ENCODE peak calls at places on chromosomes 16 and 17, in nine cellular contexts. One of them, this sample, is unnamed.

GRCh38 chr16:75579435-75579834 is 13.3 kb downstream of the GABARAPL2 start:
- ATAC-seq in aorta: no peak
- ATAC-seq in natural killer cell: no peak
- ATAC-seq in CD4-positive, CD25-positive, alpha-beta regulatory T cell: no peak
- ATAC-seq in T-cell: no peak
- ATAC-seq in lung: no peak
- ATAC-seq in stimulated activated naive CD8-positive, alpha-beta T cell treated with anti-CD3 and anti-CD28 coated beads, Interleukin-15, Interleukin-2, amounts not matched to agents 100 U/mL and 50 U/mL, for 24 hours: no peak
- ATAC-seq in right lobe of liver: no peak
- ATAC-seq in activated T-cell treated with anti-CD3 and anti-CD28 coated beads, Interleukin-2, amount 50 U/mL, for 4 hours: no peak
- ATAC-seq in this sample: no peak

GRCh38 chr17:8611135-8611534 is 19.4 kb downstream of the MYH10 start:
- ATAC-seq in aorta: peak
- ATAC-seq in natural killer cell: no peak
- ATAC-seq in CD4-positive, CD25-positive, alpha-beta regulatory T cell: no peak
- ATAC-seq in T-cell: no peak
- ATAC-seq in lung: no peak
- ATAC-seq in stimulated activated naive CD8-positive, alpha-beta T cell treated with anti-CD3 and anti-CD28 coated beads, Interleukin-15, Interleukin-2, amounts not matched to agents 100 U/mL and 50 U/mL, for 24 hours: no peak
- ATAC-seq in right lobe of liver: peak
- ATAC-seq in activated T-cell treated with anti-CD3 and anti-CD28 coated beads, Interleukin-2, amount 50 U/mL, for 4 hours: no peak
- ATAC-seq in this sample: no peak

GRCh38 chr17:12566281-12567002 is 99.2 kb upstream of the MYOCD start:
- ATAC-seq in aorta: peak
- ATAC-seq in natural killer cell: no peak
- ATAC-seq in CD4-positive, CD25-positive, alpha-beta regulatory T cell: no peak
- ATAC-seq in T-cell: no peak
- ATAC-seq in lung: no peak
- ATAC-seq in stimulated activated naive CD8-positive, alpha-beta T cell treated with anti-CD3 and anti-CD28 coated beads, Interleukin-15, Interleukin-2, amounts not matched to agents 100 U/mL and 50 U/mL, for 24 hours: no peak
- ATAC-seq in right lobe of liver: no peak
- ATAC-seq in activated T-cell treated with anti-CD3 and anti-CD28 coated beads, Interleukin-2, amount 50 U/mL, for 4 hours: no peak
- ATAC-seq in this sample: no peak

GRCh38 chr16:22188267-22188594 is 17.8 kb upstream of the EEF2K start:
- ATAC-seq in aorta: no peak
- ATAC-seq in natural killer cell: no peak
- ATAC-seq in CD4-positive, CD25-positive, alpha-beta regulatory T cell: no peak
- ATAC-seq in T-cell: no peak
- ATAC-seq in lung: no peak
- ATAC-seq in stimulated activated naive CD8-positive, alpha-beta T cell treated with anti-CD3 and anti-CD28 coated beads, Interleukin-15, Interleukin-2, amounts not matched to agents 100 U/mL and 50 U/mL, for 24 hours: no peak
- ATAC-seq in right lobe of liver: no peak
- ATAC-seq in activated T-cell treated with anti-CD3 and anti-CD28 coated beads, Interleukin-2, amount 50 U/mL, for 4 hours: no peak
- ATAC-seq in this sample: no peak

GRCh38 chr17:28030386-28030785 is 12.1 kb upstream of the NLK start:
- ATAC-seq in aorta: no peak
- ATAC-seq in natural killer cell: no peak
- ATAC-seq in CD4-positive, CD25-positive, alpha-beta regulatory T cell: no peak
- ATAC-seq in T-cell: no peak
- ATAC-seq in lung: no peak
- ATAC-seq in stimulated activated naive CD8-positive, alpha-beta T cell treated with anti-CD3 and anti-CD28 coated beads, Interleukin-15, Interleukin-2, amounts not matched to agents 100 U/mL and 50 U/mL, for 24 hours: no peak
- ATAC-seq in right lobe of liver: no peak
- ATAC-seq in activated T-cell treated with anti-CD3 and anti-CD28 coated beads, Interleukin-2, amount 50 U/mL, for 4 hours: no peak
- ATAC-seq in this sample: no peak

GRCh38 chr16:87895641-87896141 is 26.4 kb upstream of the SLC7A5 start:
- ATAC-seq in aorta: no peak
- ATAC-seq in natural killer cell: peak
- ATAC-seq in CD4-positive, CD25-positive, alpha-beta regulatory T cell: peak
- ATAC-seq in T-cell: peak
- ATAC-seq in lung: peak
- ATAC-seq in stimulated activated naive CD8-positive, alpha-beta T cell treated with anti-CD3 and anti-CD28 coated beads, Interleukin-15, Interleukin-2, amounts not matched to agents 100 U/mL and 50 U/mL, for 24 hours: peak
- ATAC-seq in right lobe of liver: peak
- ATAC-seq in activated T-cell treated with anti-CD3 and anti-CD28 coated beads, Interleukin-2, amount 50 U/mL, for 4 hours: peak
- ATAC-seq in this sample: peak

GRCh38 chr17:47778184-47778635 is 43.4 kb downstream of the OSBPL7 start:
- ATAC-seq in aorta: no peak
- ATAC-seq in natural killer cell: no peak
- ATAC-seq in CD4-positive, CD25-positive, alpha-beta regulatory T cell: no peak
- ATAC-seq in T-cell: no peak
- ATAC-seq in lung: no peak
- ATAC-seq in stimulated activated naive CD8-positive, alpha-beta T cell treated with anti-CD3 and anti-CD28 coated beads, Interleukin-15, Interleukin-2, amounts not matched to agents 100 U/mL and 50 U/mL, for 24 hours: no peak
- ATAC-seq in right lobe of liver: no peak
- ATAC-seq in activated T-cell treated with anti-CD3 and anti-CD28 coated beads, Interleukin-2, amount 50 U/mL, for 4 hours: no peak
- ATAC-seq in this sample: no peak

GRCh38 chr17:35586569-35587073 is 501 bp upstream of the AP2B1 start:
- ATAC-seq in aorta: peak
- ATAC-seq in natural killer cell: peak
- ATAC-seq in CD4-positive, CD25-positive, alpha-beta regulatory T cell: no peak
- ATAC-seq in T-cell: peak
- ATAC-seq in lung: peak
- ATAC-seq in stimulated activated naive CD8-positive, alpha-beta T cell treated with anti-CD3 and anti-CD28 coated beads, Interleukin-15, Interleukin-2, amounts not matched to agents 100 U/mL and 50 U/mL, for 24 hours: no peak
- ATAC-seq in right lobe of liver: peak
- ATAC-seq in activated T-cell treated with anti-CD3 and anti-CD28 coated beads, Interleukin-2, amount 50 U/mL, for 4 hours: no peak
- ATAC-seq in this sample: peak

GRCh38 chr17:9670596-9670995 is 25.3 kb downstream of the USP43 start:
- ATAC-seq in aorta: no peak
- ATAC-seq in natural killer cell: no peak
- ATAC-seq in CD4-positive, CD25-positive, alpha-beta regulatory T cell: no peak
- ATAC-seq in T-cell: no peak
- ATAC-seq in lung: no peak
- ATAC-seq in stimulated activated naive CD8-positive, alpha-beta T cell treated with anti-CD3 and anti-CD28 coated beads, Interleukin-15, Interleukin-2, amounts not matched to agents 100 U/mL and 50 U/mL, for 24 hours: no peak
- ATAC-seq in right lobe of liver: no peak
- ATAC-seq in activated T-cell treated with anti-CD3 and anti-CD28 coated beads, Interleukin-2, amount 50 U/mL, for 4 hours: no peak
- ATAC-seq in this sample: no peak

GRCh38 chr17:20105539-20106291 is 96.6 kb downstream of the SPECC1 start:
- ATAC-seq in aorta: no peak
- ATAC-seq in natural killer cell: no peak
- ATAC-seq in CD4-positive, CD25-positive, alpha-beta regulatory T cell: no peak
- ATAC-seq in T-cell: no peak
- ATAC-seq in lung: no peak
- ATAC-seq in stimulated activated naive CD8-positive, alpha-beta T cell treated with anti-CD3 and anti-CD28 coated beads, Interleukin-15, Interleukin-2, amounts not matched to agents 100 U/mL and 50 U/mL, for 24 hours: peak
- ATAC-seq in right lobe of liver: no peak
- ATAC-seq in activated T-cell treated with anti-CD3 and anti-CD28 coated beads, Interleukin-2, amount 50 U/mL, for 4 hours: no peak
- ATAC-seq in this sample: peak

GRCh38 chr17:56603486-56604238 is 10.2 kb downstream of the NOG start:
- ATAC-seq in aorta: no peak
- ATAC-seq in natural killer cell: no peak
- ATAC-seq in CD4-positive, CD25-positive, alpha-beta regulatory T cell: no peak
- ATAC-seq in T-cell: no peak
- ATAC-seq in lung: no peak
- ATAC-seq in stimulated activated naive CD8-positive, alpha-beta T cell treated with anti-CD3 and anti-CD28 coated beads, Interleukin-15, Interleukin-2, amounts not matched to agents 100 U/mL and 50 U/mL, for 24 hours: no peak
- ATAC-seq in right lobe of liver: no peak
- ATAC-seq in activated T-cell treated with anti-CD3 and anti-CD28 coated beads, Interleukin-2, amount 50 U/mL, for 4 hours: no peak
- ATAC-seq in this sample: no peak

GRCh38 chr17:6343736-6344135 is 91.2 kb downstream of the AIPL1 start:
- ATAC-seq in aorta: no peak
- ATAC-seq in natural killer cell: no peak
- ATAC-seq in CD4-positive, CD25-positive, alpha-beta regulatory T cell: no peak
- ATAC-seq in T-cell: no peak
- ATAC-seq in lung: no peak
- ATAC-seq in stimulated activated naive CD8-positive, alpha-beta T cell treated with anti-CD3 and anti-CD28 coated beads, Interleukin-15, Interleukin-2, amounts not matched to agents 100 U/mL and 50 U/mL, for 24 hours: no peak
- ATAC-seq in right lobe of liver: no peak
- ATAC-seq in activated T-cell treated with anti-CD3 and anti-CD28 coated beads, Interleukin-2, amount 50 U/mL, for 4 hours: no peak
- ATAC-seq in this sample: no peak

GRCh38 chr17:14434506-14434905 is 133.6 kb downstream of the HS3ST3B1 start:
- ATAC-seq in aorta: no peak
- ATAC-seq in natural killer cell: no peak
- ATAC-seq in CD4-positive, CD25-positive, alpha-beta regulatory T cell: no peak
- ATAC-seq in T-cell: no peak
- ATAC-seq in lung: no peak
- ATAC-seq in stimulated activated naive CD8-positive, alpha-beta T cell treated with anti-CD3 and anti-CD28 coated beads, Interleukin-15, Interleukin-2, amounts not matched to agents 100 U/mL and 50 U/mL, for 24 hours: no peak
- ATAC-seq in right lobe of liver: no peak
- ATAC-seq in activated T-cell treated with anti-CD3 and anti-CD28 coated beads, Interleukin-2, amount 50 U/mL, for 4 hours: no peak
- ATAC-seq in this sample: no peak

GRCh38 chr16:19384656-19385055 is 33.0 kb upstream of the TMC5 start:
- ATAC-seq in aorta: no peak
- ATAC-seq in natural killer cell: no peak
- ATAC-seq in CD4-positive, CD25-positive, alpha-beta regulatory T cell: no peak
- ATAC-seq in T-cell: no peak
- ATAC-seq in lung: no peak
- ATAC-seq in stimulated activated naive CD8-positive, alpha-beta T cell treated with anti-CD3 and anti-CD28 coated beads, Interleukin-15, Interleukin-2, amounts not matched to agents 100 U/mL and 50 U/mL, for 24 hours: no peak
- ATAC-seq in right lobe of liver: no peak
- ATAC-seq in activated T-cell treated with anti-CD3 and anti-CD28 coated beads, Interleukin-2, amount 50 U/mL, for 4 hours: no peak
- ATAC-seq in this sample: no peak

GRCh38 chr16:5065368-5065767 is 388 bp downstream of the C16orf89 start:
- ATAC-seq in aorta: peak
- ATAC-seq in natural killer cell: no peak
- ATAC-seq in CD4-positive, CD25-positive, alpha-beta regulatory T cell: no peak
- ATAC-seq in T-cell: no peak
- ATAC-seq in lung: no peak
- ATAC-seq in stimulated activated naive CD8-positive, alpha-beta T cell treated with anti-CD3 and anti-CD28 coated beads, Interleukin-15, Interleukin-2, amounts not matched to agents 100 U/mL and 50 U/mL, for 24 hours: no peak
- ATAC-seq in right lobe of liver: no peak
- ATAC-seq in activated T-cell treated with anti-CD3 and anti-CD28 coated beads, Interleukin-2, amount 50 U/mL, for 4 hours: no peak
- ATAC-seq in this sample: no peak

GRCh38 chr16:85934210-85934609 is 35.2 kb downstream of the IRF8 start:
- ATAC-seq in aorta: no peak
- ATAC-seq in natural killer cell: no peak
- ATAC-seq in CD4-positive, CD25-positive, alpha-beta regulatory T cell: no peak
- ATAC-seq in T-cell: no peak
- ATAC-seq in lung: no peak
- ATAC-seq in stimulated activated naive CD8-positive, alpha-beta T cell treated with anti-CD3 and anti-CD28 coated beads, Interleukin-15, Interleukin-2, amounts not matched to agents 100 U/mL and 50 U/mL, for 24 hours: no peak
- ATAC-seq in right lobe of liver: no peak
- ATAC-seq in activated T-cell treated with anti-CD3 and anti-CD28 coated beads, Interleukin-2, amount 50 U/mL, for 4 hours: no peak
- ATAC-seq in this sample: no peak

GRCh38 chr16:5350118-5350517 is 252.5 kb upstream of the EEF2KMT start:
- ATAC-seq in aorta: no peak
- ATAC-seq in natural killer cell: no peak
- ATAC-seq in CD4-positive, CD25-positive, alpha-beta regulatory T cell: no peak
- ATAC-seq in T-cell: no peak
- ATAC-seq in lung: no peak
- ATAC-seq in stimulated activated naive CD8-positive, alpha-beta T cell treated with anti-CD3 and anti-CD28 coated beads, Interleukin-15, Interleukin-2, amounts not matched to agents 100 U/mL and 50 U/mL, for 24 hours: no peak
- ATAC-seq in right lobe of liver: no peak
- ATAC-seq in activated T-cell treated with anti-CD3 and anti-CD28 coated beads, Interleukin-2, amount 50 U/mL, for 4 hours: no peak
- ATAC-seq in this sample: no peak

GRCh38 chr16:28219283-28219682 is 7.5 kb upstream of the XPO6 start:
- ATAC-seq in aorta: no peak
- ATAC-seq in natural killer cell: no peak
- ATAC-seq in CD4-positive, CD25-positive, alpha-beta regulatory T cell: no peak
- ATAC-seq in T-cell: no peak
- ATAC-seq in lung: no peak
- ATAC-seq in stimulated activated naive CD8-positive, alpha-beta T cell treated with anti-CD3 and anti-CD28 coated beads, Interleukin-15, Interleukin-2, amounts not matched to agents 100 U/mL and 50 U/mL, for 24 hours: no peak
- ATAC-seq in right lobe of liver: no peak
- ATAC-seq in activated T-cell treated with anti-CD3 and anti-CD28 coated beads, Interleukin-2, amount 50 U/mL, for 4 hours: no peak
- ATAC-seq in this sample: no peak

GRCh38 chr17:41792835-41793748 is 6.6 kb upstream of the JUP start:
- ATAC-seq in aorta: peak
- ATAC-seq in natural killer cell: no peak
- ATAC-seq in CD4-positive, CD25-positive, alpha-beta regulatory T cell: no peak
- ATAC-seq in T-cell: no peak
- ATAC-seq in lung: peak
- ATAC-seq in stimulated activated naive CD8-positive, alpha-beta T cell treated with anti-CD3 and anti-CD28 coated beads, Interleukin-15, Interleukin-2, amounts not matched to agents 100 U/mL and 50 U/mL, for 24 hours: no peak
- ATAC-seq in right lobe of liver: peak
- ATAC-seq in activated T-cell treated with anti-CD3 and anti-CD28 coated beads, Interleukin-2, amount 50 U/mL, for 4 hours: no peak
- ATAC-seq in this sample: no peak

GRCh38 chr17:27533874-27534815 is 77.9 kb downstream of the KSR1 start:
- ATAC-seq in aorta: no peak
- ATAC-seq in natural killer cell: no peak
- ATAC-seq in CD4-positive, CD25-positive, alpha-beta regulatory T cell: no peak
- ATAC-seq in T-cell: no peak
- ATAC-seq in lung: no peak
- ATAC-seq in stimulated activated naive CD8-positive, alpha-beta T cell treated with anti-CD3 and anti-CD28 coated beads, Interleukin-15, Interleukin-2, amounts not matched to agents 100 U/mL and 50 U/mL, for 24 hours: no peak
- ATAC-seq in right lobe of liver: no peak
- ATAC-seq in activated T-cell treated with anti-CD3 and anti-CD28 coated beads, Interleukin-2, amount 50 U/mL, for 4 hours: no peak
- ATAC-seq in this sample: no peak

GRCh38 chr17:4173771-4174170 is 30.8 kb downstream of the CYB5D2 start:
- ATAC-seq in aorta: no peak
- ATAC-seq in natural killer cell: no peak
- ATAC-seq in CD4-positive, CD25-positive, alpha-beta regulatory T cell: no peak
- ATAC-seq in T-cell: no peak
- ATAC-seq in lung: no peak
- ATAC-seq in stimulated activated naive CD8-positive, alpha-beta T cell treated with anti-CD3 and anti-CD28 coated beads, Interleukin-15, Interleukin-2, amounts not matched to agents 100 U/mL and 50 U/mL, for 24 hours: no peak
- ATAC-seq in right lobe of liver: no peak
- ATAC-seq in activated T-cell treated with anti-CD3 and anti-CD28 coated beads, Interleukin-2, amount 50 U/mL, for 4 hours: no peak
- ATAC-seq in this sample: no peak

GRCh38 chr17:63395075-63395815 is 50.9 kb downstream of the CYB561 start:
- ATAC-seq in aorta: peak
- ATAC-seq in natural killer cell: no peak
- ATAC-seq in CD4-positive, CD25-positive, alpha-beta regulatory T cell: no peak
- ATAC-seq in T-cell: no peak
- ATAC-seq in lung: no peak
- ATAC-seq in stimulated activated naive CD8-positive, alpha-beta T cell treated with anti-CD3 and anti-CD28 coated beads, Interleukin-15, Interleukin-2, amounts not matched to agents 100 U/mL and 50 U/mL, for 24 hours: no peak
- ATAC-seq in right lobe of liver: no peak
- ATAC-seq in activated T-cell treated with anti-CD3 and anti-CD28 coated beads, Interleukin-2, amount 50 U/mL, for 4 hours: no peak
- ATAC-seq in this sample: peak

GRCh38 chr16:1378087-1378803 is 26.5 kb downstream of the GNPTG start:
- ATAC-seq in aorta: no peak
- ATAC-seq in natural killer cell: no peak
- ATAC-seq in CD4-positive, CD25-positive, alpha-beta regulatory T cell: no peak
- ATAC-seq in T-cell: no peak
- ATAC-seq in lung: no peak
- ATAC-seq in stimulated activated naive CD8-positive, alpha-beta T cell treated with anti-CD3 and anti-CD28 coated beads, Interleukin-15, Interleukin-2, amounts not matched to agents 100 U/mL and 50 U/mL, for 24 hours: no peak
- ATAC-seq in right lobe of liver: no peak
- ATAC-seq in activated T-cell treated with anti-CD3 and anti-CD28 coated beads, Interleukin-2, amount 50 U/mL, for 4 hours: no peak
- ATAC-seq in this sample: no peak

GRCh38 chr17:64036198-64036922 is 15.9 kb upstream of the ICAM2 start:
- ATAC-seq in aorta: no peak
- ATAC-seq in natural killer cell: no peak
- ATAC-seq in CD4-positive, CD25-positive, alpha-beta regulatory T cell: no peak
- ATAC-seq in T-cell: no peak
- ATAC-seq in lung: no peak
- ATAC-seq in stimulated activated naive CD8-positive, alpha-beta T cell treated with anti-CD3 and anti-CD28 coated beads, Interleukin-15, Interleukin-2, amounts not matched to agents 100 U/mL and 50 U/mL, for 24 hours: no peak
- ATAC-seq in right lobe of liver: no peak
- ATAC-seq in activated T-cell treated with anti-CD3 and anti-CD28 coated beads, Interleukin-2, amount 50 U/mL, for 4 hours: no peak
- ATAC-seq in this sample: no peak